ENCODE peak calls at places on chromosomes 6 and 20, in four cellular contexts. One of them, this sample, is unnamed.

GRCh38 chr6:81171991-81172740 is 580.3 kb downstream of the TENT5A start:
- DNase-seq in hepatocyte: no peak
- DNase-seq in cardiac fibroblast: peak
- DNase-seq in Peyer's patch: no peak
- DNase-seq in this sample: no peak

GRCh38 chr20:56003966-56004365 is 1.4 kb downstream of the CBLN4 start:
- DNase-seq in hepatocyte: peak
- DNase-seq in cardiac fibroblast: no peak
- DNase-seq in Peyer's patch: no peak
- DNase-seq in this sample: no peak

GRCh38 chr20:48772183-48772976 is 55.4 kb downstream of the PREX1 start:
- DNase-seq in hepatocyte: no peak
- DNase-seq in cardiac fibroblast: no peak
- DNase-seq in Peyer's patch: peak
- DNase-seq in this sample: peak

GRCh38 chr6:13614126-13614925 is 809 bp upstream of the NOL7 start:
- DNase-seq in hepatocyte: peak
- DNase-seq in cardiac fibroblast: peak
- DNase-seq in Peyer's patch: peak
- DNase-seq in this sample: no peak

GRCh38 chr6:40950986-40951730 is 87.9 kb downstream of the UNC5CL start:
- DNase-seq in hepatocyte: no peak
- DNase-seq in cardiac fibroblast: no peak
- DNase-seq in Peyer's patch: no peak
- DNase-seq in this sample: no peak

GRCh38 chr20:47792021-47792618 is 6.8 kb upstream of the SULF2 start:
- DNase-seq in hepatocyte: peak
- DNase-seq in cardiac fibroblast: peak
- DNase-seq in Peyer's patch: no peak
- DNase-seq in this sample: no peak

GRCh38 chr20:33767739-33768138 is 35.9 kb downstream of the ZNF341 start:
- DNase-seq in hepatocyte: no peak
- DNase-seq in cardiac fibroblast: no peak
- DNase-seq in Peyer's patch: no peak
- DNase-seq in this sample: no peak

GRCh38 chr6:111367393-111368088 is 115.5 kb downstream of the REV3L start:
- DNase-seq in hepatocyte: no peak
- DNase-seq in cardiac fibroblast: peak
- DNase-seq in Peyer's patch: no peak
- DNase-seq in this sample: no peak

GRCh38 chr6:56450882-56451739 is 191.6 kb downstream of the DST start:
- DNase-seq in hepatocyte: peak
- DNase-seq in cardiac fibroblast: peak
- DNase-seq in Peyer's patch: no peak
- DNase-seq in this sample: no peak

GRCh38 chr6:26351544-26351953 is 13.4 kb upstream of the BTN3A2 start:
- DNase-seq in hepatocyte: peak
- DNase-seq in cardiac fibroblast: peak
- DNase-seq in Peyer's patch: no peak
- DNase-seq in this sample: peak

GRCh38 chr6:82072113-82072512 is 175.4 kb downstream of the IBTK start:
- DNase-seq in hepatocyte: no peak
- DNase-seq in cardiac fibroblast: no peak
- DNase-seq in Peyer's patch: no peak
- DNase-seq in this sample: no peak

GRCh38 chr6:169671563-169671962 is 30.3 kb downstream of the WDR27 start:
- DNase-seq in hepatocyte: no peak
- DNase-seq in cardiac fibroblast: no peak
- DNase-seq in Peyer's patch: no peak
- DNase-seq in this sample: no peak

GRCh38 chr20:2133318-2134183 is 31.9 kb downstream of the STK35 start:
- DNase-seq in hepatocyte: peak
- DNase-seq in cardiac fibroblast: peak
- DNase-seq in Peyer's patch: no peak
- DNase-seq in this sample: no peak

GRCh38 chr6:37137881-37138568 is 31.9 kb upstream of the PIM1 start:
- DNase-seq in hepatocyte: peak
- DNase-seq in cardiac fibroblast: peak
- DNase-seq in Peyer's patch: no peak
- DNase-seq in this sample: no peak

GRCh38 chr20:50794846-50795634 is at the start of gene BCAS4:
- DNase-seq in hepatocyte: peak
- DNase-seq in cardiac fibroblast: peak
- DNase-seq in Peyer's patch: peak
- DNase-seq in this sample: peak

GRCh38 chr6:15026832-15027231 is 219.0 kb upstream of the JARID2 start:
- DNase-seq in hepatocyte: peak
- DNase-seq in cardiac fibroblast: no peak
- DNase-seq in Peyer's patch: no peak
- DNase-seq in this sample: no peak

GRCh38 chr6:38588631-38589366 is 50.9 kb downstream of the BTBD9 start:
- DNase-seq in hepatocyte: no peak
- DNase-seq in cardiac fibroblast: peak
- DNase-seq in Peyer's patch: no peak
- DNase-seq in this sample: no peak

GRCh38 chr6:83511901-83512681 is at the start of gene PRSS35:
- DNase-seq in hepatocyte: peak
- DNase-seq in cardiac fibroblast: peak
- DNase-seq in Peyer's patch: no peak
- DNase-seq in this sample: no peak

GRCh38 chr20:4471221-4471620 is 250.5 kb upstream of the PRND start:
- DNase-seq in hepatocyte: no peak
- DNase-seq in cardiac fibroblast: no peak
- DNase-seq in Peyer's patch: no peak
- DNase-seq in this sample: no peak

GRCh38 chr6:41636803-41637178 is 1.5 kb upstream of the MDFI start:
- DNase-seq in hepatocyte: peak
- DNase-seq in cardiac fibroblast: peak
- DNase-seq in Peyer's patch: no peak
- DNase-seq in this sample: no peak

GRCh38 chr6:104187616-104188015 is 672.1 kb downstream of the HACE1 start:
- DNase-seq in hepatocyte: no peak
- DNase-seq in cardiac fibroblast: no peak
- DNase-seq in Peyer's patch: no peak
- DNase-seq in this sample: no peak

GRCh38 chr6:127482318-127482717 is 23.1 kb upstream of the KIAA0408 start:
- DNase-seq in hepatocyte: no peak
- DNase-seq in cardiac fibroblast: no peak
- DNase-seq in Peyer's patch: no peak
- DNase-seq in this sample: no peak

GRCh38 chr20:51482836-51483235 is 59.7 kb downstream of the NFATC2 start:
- DNase-seq in hepatocyte: no peak
- DNase-seq in cardiac fibroblast: no peak
- DNase-seq in Peyer's patch: no peak
- DNase-seq in this sample: no peak

GRCh38 chr6:32940656-32941411 is at the start of gene HLA-DMB:
- DNase-seq in hepatocyte: peak
- DNase-seq in cardiac fibroblast: peak
- DNase-seq in Peyer's patch: peak
- DNase-seq in this sample: peak

GRCh38 chr6:54192993-54193392 is 81.8 kb downstream of the MLIP start:
- DNase-seq in hepatocyte: no peak
- DNase-seq in cardiac fibroblast: no peak
- DNase-seq in Peyer's patch: no peak
- DNase-seq in this sample: no peak

GRCh38 chr6:9933674-9934073 is 481.2 kb downstream of the TFAP2A start:
- DNase-seq in hepatocyte: no peak
- DNase-seq in cardiac fibroblast: no peak
- DNase-seq in Peyer's patch: no peak
- DNase-seq in this sample: no peak

GRCh38 chr6:12578751-12579150 is 137.8 kb upstream of the PHACTR1 start:
- DNase-seq in hepatocyte: no peak
- DNase-seq in cardiac fibroblast: no peak
- DNase-seq in Peyer's patch: no peak
- DNase-seq in this sample: no peak

GRCh38 chr20:25487306-25487705 is 79.8 kb downstream of the GINS1 start:
- DNase-seq in hepatocyte: no peak
- DNase-seq in cardiac fibroblast: no peak
- DNase-seq in Peyer's patch: no peak
- DNase-seq in this sample: no peak

GRCh38 chr20:51144476-51144875 is 121.6 kb upstream of the KCNG1 start:
- DNase-seq in hepatocyte: no peak
- DNase-seq in cardiac fibroblast: no peak
- DNase-seq in Peyer's patch: no peak
- DNase-seq in this sample: no peak

GRCh38 chr20:22544462-22544861 is 39.9 kb downstream of the FOXA2 start:
- DNase-seq in hepatocyte: no peak
- DNase-seq in cardiac fibroblast: no peak
- DNase-seq in Peyer's patch: no peak
- DNase-seq in this sample: no peak

GRCh38 chr6:117191448-117191847 is 73.9 kb upstream of the VGLL2 start:
- DNase-seq in hepatocyte: no peak
- DNase-seq in cardiac fibroblast: no peak
- DNase-seq in Peyer's patch: no peak
- DNase-seq in this sample: no peak

GRCh38 chr6:117191009-117191408 is 74.3 kb upstream of the VGLL2 start:
- DNase-seq in hepatocyte: no peak
- DNase-seq in cardiac fibroblast: no peak
- DNase-seq in Peyer's patch: no peak
- DNase-seq in this sample: no peak

DNA sequence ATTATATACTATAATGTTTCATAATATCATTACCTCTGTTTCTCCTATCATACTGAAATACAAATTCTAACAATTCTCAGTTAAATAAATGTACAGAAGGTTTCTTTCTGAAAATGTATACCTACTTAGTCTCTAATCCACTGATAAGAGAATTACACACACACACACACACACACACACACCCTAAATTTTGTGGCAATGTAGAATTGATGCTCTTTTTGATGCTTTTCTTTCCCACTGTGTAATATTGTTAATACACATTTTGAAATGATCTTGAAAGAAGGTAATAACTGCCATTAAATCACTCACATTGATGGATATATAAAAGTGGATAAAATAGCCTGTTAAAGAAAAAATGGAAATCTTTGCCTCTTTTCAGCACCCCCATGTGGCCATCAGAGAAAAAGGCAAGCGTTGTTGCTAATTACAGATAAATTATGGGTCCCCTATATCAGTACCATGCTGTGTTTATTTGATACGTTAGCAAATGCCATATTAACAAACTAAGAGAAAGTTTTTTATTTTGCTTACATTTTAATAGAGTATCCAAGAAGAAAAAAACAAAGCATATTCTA is 76.6 kb upstream of the VGLL2 start:
- DNase-seq in hepatocyte: no peak
- DNase-seq in cardiac fibroblast: no peak
- DNase-seq in Peyer's patch: no peak
- DNase-seq in this sample: no peak
- TF ChIP-seq CTCF in hepatocyte: peak
- TF ChIP-seq CTCF in cardiac fibroblast: peak
- TF ChIP-seq CTCF in Peyer's patch: no peak
- TF ChIP-seq CTCF in this sample: no peak

GRCh38 chr6:166743925-166744653 is 117.0 kb upstream of the RPS6KA2 start:
- DNase-seq in hepatocyte: no peak
- DNase-seq in cardiac fibroblast: no peak
- DNase-seq in Peyer's patch: no peak
- DNase-seq in this sample: no peak

GRCh38 chr6:166743415-166743814 is 116.4 kb upstream of the RPS6KA2 start:
- DNase-seq in hepatocyte: no peak
- DNase-seq in cardiac fibroblast: no peak
- DNase-seq in Peyer's patch: no peak
- DNase-seq in this sample: no peak

GRCh38 chr6:166745801-166746668 is 119.0 kb upstream of the RPS6KA2 start:
- DNase-seq in hepatocyte: no peak
- DNase-seq in cardiac fibroblast: no peak
- DNase-seq in Peyer's patch: no peak
- DNase-seq in this sample: no peak

GRCh38 chr6:166742981-166743380 is 115.9 kb upstream of the RPS6KA2 start:
- DNase-seq in hepatocyte: no peak
- DNase-seq in cardiac fibroblast: no peak
- DNase-seq in Peyer's patch: no peak
- DNase-seq in this sample: no peak

DNA sequence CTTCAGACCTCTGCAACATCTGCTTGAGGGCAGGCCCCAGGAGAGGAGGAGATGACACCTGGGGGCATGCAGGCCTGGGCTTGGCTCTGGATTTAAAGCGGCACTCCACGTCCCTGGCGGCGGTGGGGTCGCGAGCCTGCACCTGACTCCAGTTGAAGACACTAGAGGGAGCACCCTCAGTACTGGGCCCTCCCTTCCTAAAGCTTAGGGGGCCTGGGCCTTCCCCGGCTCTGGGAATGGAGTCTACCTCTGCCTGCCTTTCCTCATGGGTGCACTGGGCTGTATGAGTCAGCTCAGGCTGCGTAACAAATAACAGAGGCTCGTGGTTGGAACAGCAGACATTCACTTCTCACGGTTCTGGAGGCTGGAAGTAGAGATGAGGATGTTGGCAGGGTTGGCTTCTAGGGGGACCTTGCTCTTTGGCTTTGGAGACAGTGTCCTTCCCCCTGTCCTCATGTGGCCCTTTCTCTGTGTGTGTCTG is 117.6 kb upstream of the RPS6KA2 start:
- DNase-seq in hepatocyte: no peak
- DNase-seq in cardiac fibroblast: no peak
- DNase-seq in Peyer's patch: no peak
- DNase-seq in this sample: no peak
- TF ChIP-seq CTCF in hepatocyte: no peak
- TF ChIP-seq CTCF in cardiac fibroblast: no peak
- TF ChIP-seq CTCF in Peyer's patch: no peak
- TF ChIP-seq CTCF in this sample: no peak

GRCh38 chr6:122612838-122613237 is 2.6 kb downstream of the PKIB start:
- DNase-seq in hepatocyte: no peak
- DNase-seq in cardiac fibroblast: no peak
- DNase-seq in Peyer's patch: no peak
- DNase-seq in this sample: no peak

GRCh38 chr6:122614303-122614702 is 4.1 kb downstream of the PKIB start:
- DNase-seq in hepatocyte: no peak
- DNase-seq in cardiac fibroblast: no peak
- DNase-seq in Peyer's patch: no peak
- DNase-seq in this sample: no peak

GRCh38 chr6:122615409-122615808 is 5.2 kb downstream of the PKIB start:
- DNase-seq in hepatocyte: no peak
- DNase-seq in cardiac fibroblast: no peak
- DNase-seq in Peyer's patch: no peak
- DNase-seq in this sample: no peak

GRCh38 chr6:122609881-122610689 is at the start of gene PKIB:
- DNase-seq in hepatocyte: peak
- DNase-seq in cardiac fibroblast: peak
- DNase-seq in Peyer's patch: peak
- DNase-seq in this sample: peak

GRCh38 chr6:122610690-122611455 is 668 bp downstream of the PKIB start:
- DNase-seq in hepatocyte: peak
- DNase-seq in cardiac fibroblast: peak
- DNase-seq in Peyer's patch: no peak
- DNase-seq in this sample: peak
- TF ChIP-seq CTCF in hepatocyte: no peak
- TF ChIP-seq CTCF in cardiac fibroblast: no peak
- TF ChIP-seq CTCF in Peyer's patch: no peak
- TF ChIP-seq CTCF in this sample: peak

DNA sequence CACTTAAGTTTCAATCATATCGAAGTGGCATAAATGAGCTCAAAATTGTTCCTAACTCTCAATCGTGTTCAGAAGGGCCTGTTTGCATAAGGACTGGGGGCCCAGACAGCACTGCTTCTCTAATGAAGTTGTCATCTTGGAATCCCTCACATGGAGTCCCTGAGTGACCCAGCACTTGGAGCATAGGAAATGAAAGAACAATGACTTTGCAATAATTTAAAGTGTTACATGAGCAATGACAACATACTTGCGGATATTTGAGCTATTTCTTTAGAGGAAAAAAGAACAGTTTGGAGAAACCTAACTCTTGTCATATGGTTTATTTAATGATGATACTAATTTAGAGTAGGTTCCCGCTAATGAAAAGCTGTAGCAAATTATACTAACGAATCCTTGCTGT is 239.9 kb downstream of the TSHZ2 start:
- DNase-seq in hepatocyte: no peak
- DNase-seq in cardiac fibroblast: no peak
- DNase-seq in Peyer's patch: no peak
- DNase-seq in this sample: no peak
- TF ChIP-seq CTCF in hepatocyte: no peak
- TF ChIP-seq CTCF in cardiac fibroblast: no peak
- TF ChIP-seq CTCF in Peyer's patch: no peak
- TF ChIP-seq CTCF in this sample: no peak